ENCODE peak calls at places on chromosomes 3 and 15, in six cellular contexts. H is neuronal stem cell, E is mesenchymal stem cell, B is IMR-90, U is H9, T is trophoblast cell. R is an unnamed sample.

GRCh38 chr3:139534444-139534812 is 5.1 kb downstream of the RBP1 start:
- DNase-seq in H (no peak), E (peak), B (peak), U (no peak), T (no peak), R (no peak)

GRCh38 chr3:184015381-184016019 is 2.2 kb downstream of the ABCC5 start:
- DNase-seq in H (no peak), E (peak), B (peak), U (no peak), T (no peak), R (no peak)

GRCh38 chr3:12157026-12157425 is 1.7 kb downstream of the TIMP4 start:
- DNase-seq in H (no peak), E (no peak), B (no peak), U (no peak), T (no peak), R (no peak)

GRCh38 chr3:126434931-126435411 is 40.3 kb downstream of the CFAP100 start:
- DNase-seq in H (no peak), E (no peak), B (no peak), U (peak), T (no peak), R (no peak)

GRCh38 chr3:194622621-194623360 is 10.4 kb downstream of the TMEM44 start:
- DNase-seq in H (no peak), E (no peak), B (no peak), U (no peak), T (no peak), R (no peak)

GRCh38 chr3:153145454-153145853 is 16.6 kb upstream of the RAP2B start:
- DNase-seq in H (no peak), E (no peak), B (no peak), U (no peak), T (no peak), R (no peak)

GRCh38 chr3:44942202-44942921 is 33.6 kb downstream of the ZDHHC3 start:
- DNase-seq in H (no peak), E (peak), B (peak), U (no peak), T (no peak), R (no peak)

GRCh38 chr15:69908518-69909420 is 188.9 kb downstream of the TLE3 start:
- DNase-seq in H (no peak), E (no peak), B (no peak), U (no peak), T (no peak), R (no peak)

GRCh38 chr3:194952882-194953281 is 267.2 kb downstream of the FAM43A start:
- DNase-seq in H (no peak), E (no peak), B (no peak), U (no peak), T (no peak), R (no peak)

GRCh38 chr3:10371167-10371566 is 50.3 kb upstream of the SEC13 start:
- DNase-seq in H (no peak), E (peak), B (peak), U (no peak), T (no peak), R (no peak)

GRCh38 chr3:111285691-111286090 is 214.1 kb downstream of the NECTIN3 start:
- DNase-seq in H (no peak), E (no peak), B (no peak), U (no peak), T (no peak), R (no peak)

GRCh38 chr3:26245236-26245635 is 377.3 kb upstream of the LRRC3B start:
- DNase-seq in H (no peak), E (no peak), B (no peak), U (no peak), T (no peak), R (no peak)

GRCh38 chr3:67781218-67781617 is 126.8 kb upstream of the SUCLG2 start:
- DNase-seq in H (no peak), E (no peak), B (no peak), U (no peak), T (no peak), R (no peak)

GRCh38 chr3:192879346-192880031 is 38.2 kb downstream of the MB21D2 start:
- DNase-seq in H (peak), E (peak), B (peak), U (peak), T (peak), R (no peak)

GRCh38 chr3:193897791-193898190 is 238.2 kb upstream of the HES1 start:
- DNase-seq in H (no peak), E (no peak), B (no peak), U (no peak), T (no peak), R (no peak)

GRCh38 chr3:112818289-112818688 is 28.4 kb downstream of the CD200R1L start:
- DNase-seq in H (no peak), E (peak), B (peak), U (no peak), T (no peak), R (no peak)

GRCh38 chr3:171817074-171817748 is 6.9 kb upstream of the PLD1 start:
- DNase-seq in H (no peak), E (no peak), B (peak), U (no peak), T (no peak), R (no peak)

GRCh38 chr3:157248590-157249425 is 88.9 kb upstream of the CCNL1 start:
- DNase-seq in H (peak), E (peak), B (peak), U (no peak), T (no peak), R (no peak)

GRCh38 chr15:40028853-40029252 is 10.1 kb downstream of the SRP14 start:
- DNase-seq in H (no peak), E (no peak), B (no peak), U (no peak), T (no peak), R (no peak)

GRCh38 chr15:40032125-40032839 is 6.7 kb downstream of the SRP14 start:
- DNase-seq in H (no peak), E (no peak), B (no peak), U (no peak), T (no peak), R (no peak)

GRCh38 chr15:40031300-40031699 is 7.7 kb downstream of the SRP14 start:
- DNase-seq in H (no peak), E (no peak), B (no peak), U (no peak), T (no peak), R (no peak)

GRCh38 chr15:40029979-40030893 is 8.7 kb downstream of the SRP14 start:
- DNase-seq in H (no peak), E (no peak), B (peak), U (no peak), T (no peak), R (no peak)

GRCh38 chr15:40028193-40028592 is 10.8 kb downstream of the SRP14 start:
- DNase-seq in H (no peak), E (no peak), B (no peak), U (no peak), T (no peak), R (no peak)
- H2AFZ ChIP-seq in H (no peak), E (no peak), B (no peak), U (no peak), T (no peak), R (no peak)

GRCh38 chr15:40436116-40436891 is 4.4 kb upstream of the BAHD1 start:
- DNase-seq in H (no peak), E (no peak), B (no peak), U (no peak), T (no peak), R (peak)
- H2AK5ac ChIP-seq in H (peak), E (no peak), B (no peak), U (no peak), T (no peak), R (no peak)

DNA sequence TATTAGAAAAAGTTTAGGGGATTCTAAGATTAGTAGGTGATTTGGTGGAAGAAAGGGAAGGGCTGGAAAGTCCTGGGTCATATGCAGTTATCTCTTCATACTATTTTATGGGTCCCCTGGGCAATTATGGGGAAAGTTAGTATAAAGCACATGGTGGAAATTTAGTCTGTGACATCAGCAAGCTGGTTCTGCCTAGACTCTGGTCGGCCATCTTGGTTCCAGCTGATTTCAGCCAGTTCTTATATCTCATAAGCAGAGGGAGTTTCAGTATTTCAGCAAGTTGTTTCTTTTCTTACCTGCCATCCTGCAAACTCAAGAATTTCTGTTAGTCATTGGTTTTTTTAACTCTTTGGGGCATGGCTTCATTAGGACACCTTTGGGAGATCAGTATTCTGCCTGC is 1.0 kb upstream of the LYZL4 start:
- DNase-seq in H (no peak), E (no peak), B (no peak), U (no peak), T (no peak), R (no peak)
- H2BK5ac ChIP-seq in H (no peak), E (no peak), B (no peak), U (no peak), T (no peak), R (no peak)

DNA sequence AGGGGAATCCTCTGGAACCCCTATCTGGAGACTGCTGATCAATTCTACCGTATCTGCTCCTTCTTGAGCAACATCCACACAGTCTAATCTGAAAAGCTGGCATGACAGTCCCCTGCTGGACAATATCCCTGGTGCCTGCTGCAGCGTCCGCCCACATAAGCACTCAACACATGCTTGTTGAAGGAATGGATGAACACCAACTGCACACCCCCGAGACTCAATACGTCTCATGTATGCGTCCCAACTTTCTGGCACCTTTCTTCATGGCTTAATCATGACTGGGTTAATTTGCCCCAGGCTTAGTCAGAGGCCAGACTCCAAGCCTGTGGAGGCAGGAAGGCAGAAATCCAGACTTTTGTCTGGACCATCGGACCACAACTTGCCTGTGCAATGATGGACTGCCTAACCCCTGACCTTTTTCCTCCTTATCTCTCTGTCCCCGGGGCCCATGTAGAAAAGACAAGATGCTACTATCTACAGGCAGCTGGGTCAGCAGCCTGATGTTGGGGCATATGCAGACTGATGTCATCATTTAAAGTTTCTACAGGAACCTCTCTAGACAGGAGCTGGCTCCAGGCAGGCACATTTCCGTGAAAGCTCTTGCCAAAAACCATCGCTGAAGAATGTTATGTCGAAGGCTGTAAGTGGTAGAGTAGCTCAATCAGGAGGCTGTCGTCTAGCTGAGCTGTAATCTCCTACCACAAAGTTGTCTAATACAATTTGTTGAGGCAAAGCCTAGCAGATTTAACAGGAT is 114.1 kb upstream of the TPM1 start:
- DNase-seq in H (no peak), E (peak), B (peak), U (no peak), T (peak), R (no peak)
- H2AFZ ChIP-seq in H (no peak), E (no peak), B (peak), U (no peak), T (no peak), R (no peak)

GRCh38 chr3:52128118-52128683 is 26.0 kb downstream of the POC1A start:
- DNase-seq in H (no peak), E (peak), B (peak), U (no peak), T (peak), R (no peak)
- H2AK5ac ChIP-seq in H (no peak), E (no peak), B (peak), U (no peak), T (no peak), R (no peak)

GRCh38 chr3:36920884-36921567 is 23.8 kb downstream of the TRANK1 start:
- DNase-seq in H (no peak), E (no peak), B (no peak), U (no peak), T (no peak), R (no peak)

GRCh38 chr3:36923981-36924747 is 20.7 kb downstream of the TRANK1 start:
- DNase-seq in H (no peak), E (no peak), B (no peak), U (no peak), T (no peak), R (no peak)

GRCh38 chr3:36926292-36926897 is 18.5 kb downstream of the TRANK1 start:
- DNase-seq in H (no peak), E (no peak), B (no peak), U (no peak), T (no peak), R (no peak)

GRCh38 chr3:36924748-36925521 is 19.9 kb downstream of the TRANK1 start:
- DNase-seq in H (no peak), E (no peak), B (no peak), U (no peak), T (no peak), R (no peak)

GRCh38 chr3:36923523-36923943 is 21.3 kb downstream of the TRANK1 start:
- DNase-seq in H (no peak), E (no peak), B (no peak), U (peak), T (no peak), R (peak)
- H2BK5ac ChIP-seq in H (no peak), E (no peak), B (no peak), U (no peak), T (no peak), R (no peak)

GRCh38 chr3:165192610-165193192 is 3.5 kb downstream of the SLITRK3 start:
- DNase-seq in H (peak), E (peak), B (no peak), U (peak), T (no peak), R (peak)

GRCh38 chr3:165191476-165191875 is 4.7 kb downstream of the SLITRK3 start:
- DNase-seq in H (no peak), E (no peak), B (no peak), U (no peak), T (no peak), R (no peak)

GRCh38 chr3:165194477-165195135 is 1.6 kb downstream of the SLITRK3 start:
- DNase-seq in H (no peak), E (peak), B (no peak), U (no peak), T (no peak), R (no peak)

GRCh38 chr3:165195226-165195625 is 958 bp downstream of the SLITRK3 start:
- DNase-seq in H (peak), E (peak), B (no peak), U (no peak), T (no peak), R (no peak)

GRCh38 chr3:165193392-165194268 is 2.6 kb downstream of the SLITRK3 start:
- DNase-seq in H (peak), E (peak), B (no peak), U (no peak), T (no peak), R (no peak)
- H2AFZ ChIP-seq in H (peak), E (no peak), B (no peak), U (no peak), T (no peak), R (peak)

GRCh38 chr3:186570096-186570940 is at the start of gene DNAJB11:
- DNase-seq in H (peak), E (peak), B (peak), U (peak), T (peak), R (peak)
- H2AK5ac ChIP-seq in H (peak), E (no peak), B (no peak), U (no peak), T (no peak), R (peak)

DNA sequence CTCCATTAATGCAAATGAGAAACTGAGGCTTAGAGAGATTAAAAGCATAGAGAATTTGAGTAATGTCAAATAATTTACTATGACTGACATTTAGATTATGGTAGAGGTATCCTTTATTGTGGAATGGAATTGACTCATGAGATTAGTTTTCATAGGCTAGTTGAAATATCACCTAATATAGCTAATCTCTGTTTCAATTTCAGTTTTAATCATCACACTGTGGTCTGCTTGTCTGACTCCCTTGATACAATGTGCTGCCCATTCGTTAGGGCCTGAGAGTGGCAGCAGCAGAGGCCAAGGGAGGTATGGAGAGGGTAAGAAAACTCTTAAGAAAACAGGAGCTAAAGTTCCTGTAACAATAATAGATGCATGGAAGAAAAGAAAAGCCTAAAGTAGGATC is 13.2 kb upstream of the ZBTB20 start:
- DNase-seq in H (no peak), E (no peak), B (no peak), U (no peak), T (no peak), R (no peak)
- H2BK5ac ChIP-seq in H (no peak), E (no peak), B (no peak), U (no peak), T (no peak), R (no peak)

GRCh38 chr3:72178463-72179106 is 393.6 kb upstream of the PROK2 start:
- DNase-seq in H (no peak), E (no peak), B (no peak), U (no peak), T (no peak), R (no peak)

GRCh38 chr3:72176537-72177041 is 391.6 kb upstream of the PROK2 start:
- DNase-seq in H (no peak), E (no peak), B (no peak), U (no peak), T (no peak), R (no peak)

GRCh38 chr3:72175305-72175858 is 390.4 kb upstream of the PROK2 start:
- DNase-seq in H (no peak), E (no peak), B (no peak), U (no peak), T (no peak), R (no peak)

GRCh38 chr3:72179107-72179464 is 394.1 kb upstream of the PROK2 start:
- DNase-seq in H (no peak), E (no peak), B (no peak), U (no peak), T (no peak), R (no peak)

DNA sequence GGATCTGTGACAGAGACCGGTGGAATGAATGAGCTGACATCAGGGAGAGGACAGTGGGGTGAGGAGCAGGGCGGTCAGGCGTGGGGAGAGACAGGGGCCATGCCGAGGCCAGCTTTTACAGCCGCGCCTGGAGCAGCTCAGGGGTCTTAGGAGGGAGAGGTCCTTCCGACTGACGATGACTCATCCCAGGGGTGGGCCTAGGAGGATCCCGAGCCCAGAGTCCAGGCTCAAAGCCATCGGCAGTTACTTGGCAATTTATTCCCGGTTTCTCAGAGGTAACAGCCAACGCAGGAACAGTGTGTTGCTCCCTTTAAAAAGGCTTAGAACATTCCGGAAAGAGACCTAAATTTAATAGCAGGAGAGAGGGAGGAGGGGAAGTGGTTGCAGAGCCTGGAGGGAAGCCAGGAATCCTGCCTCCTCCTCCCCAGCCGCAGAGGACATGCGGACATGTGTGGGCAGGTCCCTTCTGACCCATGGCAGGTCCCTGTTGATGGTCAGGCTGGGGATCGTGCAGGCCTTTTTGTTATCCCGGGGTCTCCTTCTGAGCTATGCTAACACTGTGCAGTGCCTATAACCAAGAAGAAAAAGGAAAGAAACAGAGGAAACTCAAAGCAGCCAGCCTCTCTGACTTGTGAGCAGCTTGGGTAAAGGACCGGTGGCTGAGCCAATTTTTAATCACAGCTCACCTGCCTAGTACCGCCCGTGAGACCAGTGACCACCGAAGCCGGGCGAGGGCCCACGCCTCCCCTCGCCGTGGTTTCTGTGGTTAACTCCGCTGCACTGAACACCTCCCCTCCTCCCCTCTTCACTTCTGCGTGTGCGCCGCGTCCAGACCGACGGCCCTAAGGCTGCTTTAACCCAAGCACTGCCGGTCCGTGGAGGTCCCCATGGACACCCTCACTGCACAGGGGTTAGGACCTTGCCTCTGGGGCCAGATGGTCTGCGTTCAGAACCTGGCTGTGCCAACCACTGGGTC is 392.4 kb upstream of the PROK2 start:
- DNase-seq in H (no peak), E (no peak), B (peak), U (no peak), T (no peak), R (no peak)
- H2AFZ ChIP-seq in H (peak), E (no peak), B (peak), U (no peak), T (no peak), R (peak)

R was measured in H1.